ENCODE peak calls at places on chromosomes 16 and 17, in five cellular contexts. D is stomach, F is GM23338, N is sigmoid colon, R is endothelial cell of umbilical vein. E is an unnamed sample.

GRCh38 chr17:55567240-55568216 is 56.3 kb upstream of the SMIM36 start:
- DNase-seq in D (no peak), F (no peak), N (peak), R (no peak), E (no peak)

GRCh38 chr17:17911003-17911613 is 61.1 kb downstream of the TOM1L2 start:
- DNase-seq in D (no peak), F (no peak), N (peak), R (no peak), E (no peak)

GRCh38 chr16:77540656-77541055 is 105.8 kb upstream of the ADAMTS18 start:
- DNase-seq in D (no peak), F (no peak), N (no peak), R (peak), E (no peak)

GRCh38 chr17:63543822-63544420 is 6.4 kb upstream of the DCAF7 start:
- DNase-seq in D (no peak), F (no peak), N (no peak), R (no peak), E (no peak)

GRCh38 chr17:57902800-57903759 is 52.1 kb downstream of the CUEDC1 start:
- DNase-seq in D (peak), F (no peak), N (peak), R (peak), E (peak)

GRCh38 chr17:45740553-45741330 is 43.4 kb upstream of the CRHR1 start:
- DNase-seq in D (no peak), F (peak), N (peak), R (peak), E (no peak)

GRCh38 chr17:74663566-74663965 is 40.0 kb upstream of the CD300E start:
- DNase-seq in D (no peak), F (no peak), N (no peak), R (no peak), E (no peak)

GRCh38 chr16:87809150-87809902 is 43.5 kb upstream of the KLHDC4 start:
- DNase-seq in D (no peak), F (no peak), N (no peak), R (peak), E (no peak)

GRCh38 chr17:12522743-12523181 is 142.9 kb upstream of the MYOCD start:
- DNase-seq in D (peak), F (peak), N (no peak), R (no peak), E (peak)

GRCh38 chr17:78307887-78308633 is 51.8 kb downstream of the SOCS3 start:
- DNase-seq in D (no peak), F (peak), N (no peak), R (no peak), E (no peak)

GRCh38 chr16:50303605-50304466 is 37.5 kb downstream of the ADCY7 start:
- DNase-seq in D (no peak), F (no peak), N (peak), R (no peak), E (no peak)

GRCh38 chr17:43524945-43525575 is 21.1 kb downstream of the ETV4 start:
- DNase-seq in D (no peak), F (no peak), N (no peak), R (no peak), E (no peak)

GRCh38 chr17:42814633-42815399 is 9.3 kb downstream of the BECN1 start:
- DNase-seq in D (no peak), F (no peak), N (no peak), R (peak), E (no peak)

GRCh38 chr17:41777579-41778188 is 8.8 kb downstream of the JUP start:
- DNase-seq in D (peak), F (no peak), N (peak), R (peak), E (peak)

GRCh38 chr17:57494446-57494845 is 238.1 kb downstream of the MSI2 start:
- DNase-seq in D (no peak), F (no peak), N (no peak), R (no peak), E (no peak)

GRCh38 chr16:73000020-73000906 is 47.7 kb downstream of the ZFHX3 start:
- DNase-seq in D (no peak), F (no peak), N (peak), R (no peak), E (peak)

GRCh38 chr17:35376245-35376644 is 2.8 kb upstream of the SLFN11 start:
- DNase-seq in D (no peak), F (no peak), N (no peak), R (peak), E (no peak)

GRCh38 chr17:62911106-62911505 is 54.9 kb upstream of the TANC2 start:
- DNase-seq in D (no peak), F (no peak), N (no peak), R (no peak), E (no peak)

DNA sequence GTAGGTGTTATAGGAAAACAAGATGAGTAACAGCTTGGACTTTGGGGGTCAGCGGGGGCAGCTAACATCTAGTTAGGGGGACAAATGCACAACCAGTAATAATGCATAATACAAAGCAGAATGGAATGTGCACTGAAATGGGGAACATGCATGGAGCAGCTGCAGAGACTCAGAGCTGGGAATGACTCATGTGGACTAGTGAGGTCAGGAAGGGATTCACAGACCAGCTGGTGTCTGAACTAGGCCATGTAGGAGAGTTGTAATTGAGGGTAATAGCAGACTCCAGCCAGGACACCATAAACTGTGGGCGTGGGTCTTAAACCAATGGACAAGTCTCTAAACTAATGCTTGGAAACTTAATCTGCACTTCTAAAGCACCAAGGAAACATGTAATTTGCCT is 176.8 kb upstream of the ASIC2 start:
- DNase-seq in D (no peak), F (no peak), N (no peak), R (no peak), E (no peak)
- TF ChIP-seq POLR2AphosphoS5 in D (no peak), F (no peak), N (no peak), R (no peak), E (no peak)

DNA sequence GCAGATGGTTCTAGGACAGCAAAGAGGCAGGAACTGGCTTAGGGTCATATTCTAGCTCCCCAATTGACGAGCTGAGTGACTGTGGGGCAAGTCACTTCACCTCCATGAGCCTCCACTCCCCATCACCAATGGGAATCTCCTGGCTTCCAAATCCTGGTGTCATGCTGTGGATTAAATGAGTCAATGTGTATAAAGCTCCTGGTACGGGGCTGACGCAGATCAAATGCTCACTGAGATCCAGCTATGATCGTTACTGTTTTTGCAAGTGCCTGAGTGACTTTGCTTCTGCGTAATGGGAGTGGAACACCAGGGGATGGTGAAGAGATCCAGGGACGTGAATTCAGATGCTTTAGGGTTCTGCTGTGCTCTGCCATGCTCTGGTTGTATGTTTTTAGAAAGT is 2.4 kb downstream of the SEC14L5 start:
- DNase-seq in D (no peak), F (no peak), N (no peak), R (no peak), E (no peak)
- H3K4me3 ChIP-seq in D (no peak), F (no peak), N (no peak), R (no peak), E (no peak)

GRCh38 chr16:1345651-1346421 is 5.8 kb downstream of the TSR3 start:
- DNase-seq in D (no peak), F (no peak), N (no peak), R (no peak), E (no peak)

GRCh38 chr16:1347286-1347855 is 4.3 kb downstream of the TSR3 start:
- DNase-seq in D (no peak), F (no peak), N (no peak), R (no peak), E (peak)

GRCh38 chr16:1345087-1345486 is 6.6 kb downstream of the TSR3 start:
- DNase-seq in D (no peak), F (no peak), N (no peak), R (no peak), E (no peak)

GRCh38 chr16:1347962-1348361 is 3.7 kb downstream of the TSR3 start:
- DNase-seq in D (no peak), F (no peak), N (no peak), R (no peak), E (no peak)

DNA sequence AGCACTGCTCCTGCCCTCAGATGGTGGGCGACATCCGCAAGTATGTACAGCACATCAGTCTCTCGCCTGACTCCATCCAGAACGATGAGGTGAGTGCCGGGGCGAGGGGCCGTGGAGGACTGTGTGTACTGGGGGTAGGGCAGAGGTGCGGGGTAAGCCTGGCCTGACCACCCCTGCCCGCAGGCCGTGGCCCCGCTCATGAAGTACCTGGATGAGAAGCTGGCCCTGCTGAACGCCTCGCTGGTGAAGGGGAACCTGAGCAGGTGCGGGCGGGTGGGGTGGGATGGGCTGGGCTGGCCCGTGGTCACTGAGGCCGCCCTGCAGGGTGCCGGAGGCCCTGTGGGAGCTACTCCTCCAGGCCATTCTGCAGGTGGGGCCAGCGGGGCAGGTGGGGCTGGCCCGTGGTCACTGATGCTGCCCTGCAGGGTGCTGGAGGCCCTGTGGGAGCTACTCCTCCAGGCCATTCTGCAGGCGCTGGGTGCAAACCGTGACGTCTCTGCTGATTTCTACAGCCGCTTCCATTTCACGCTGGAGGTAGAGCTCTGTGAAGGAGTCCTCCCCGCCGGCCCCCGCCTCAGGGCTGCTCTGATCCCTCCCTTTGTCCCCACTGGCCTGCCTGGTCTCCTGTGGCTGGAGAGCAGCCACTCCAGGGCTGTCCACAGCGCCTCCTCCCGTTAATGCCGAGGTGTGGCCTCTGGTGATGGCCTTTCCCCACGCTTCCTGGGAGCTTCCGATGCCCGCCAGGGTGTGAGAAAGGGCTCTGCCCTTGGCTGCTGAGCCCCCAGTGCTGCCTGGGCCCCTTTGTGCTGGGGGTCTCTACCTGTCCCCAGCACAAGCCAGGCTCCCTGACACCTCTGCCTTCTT is 5.0 kb downstream of the TSR3 start:
- DNase-seq in D (no peak), F (no peak), N (no peak), R (no peak), E (no peak)
- TF ChIP-seq CTCF in D (no peak), F (peak), N (no peak), R (no peak), E (no peak)

GRCh38 chr16:69329369-69330285 is 761 bp downstream of the PDF start:
- DNase-seq in D (no peak), F (peak), N (peak), R (peak), E (no peak)
- TF ChIP-seq POLR2AphosphoS5 in D (no peak), F (no peak), N (peak), R (no peak), E (no peak)

GRCh38 chr16:1960665-1961630 is 1.6 kb downstream of the NDUFB10 start:
- DNase-seq in D (no peak), F (no peak), N (no peak), R (peak), E (no peak)
- H3K4me3 ChIP-seq in D (peak), F (peak), N (peak), R (peak), E (no peak)

E was measured in prostate gland.